ENCODE peak calls at places on chromosome 15, in nine cellular contexts. H is activated CD4-positive, alpha-beta T cell treated with anti-CD3 and anti-CD28 coated beads, Interleukin-2, amount 10 ng/mL, durations not matched to agents 7 days and 5 days; M is T-cell; I is GM10248; S is GOT3; N is NCI-H2029; E is activated T-cell treated with anti-CD3 and anti-CD28 coated beads for 1 hour; L is bronchial epithelial cell; K is GM19239. Q is an unnamed sample.

GRCh38 chr15:91866371-91866905 is 12.9 kb downstream of the SLCO3A1 start:
- DNase-seq in K (no peak), I (no peak), L (peak), N (no peak), E (no peak), S (no peak), M (no peak), H (no peak), Q (no peak)

GRCh38 chr15:68639926-68640600 is 61.3 kb downstream of the CORO2B start:
- DNase-seq in K (no peak), N (no peak), E (no peak), I (no peak), H (no peak), S (no peak), L (peak), M (no peak), Q (no peak)

GRCh38 chr15:67311751-67312150 is 57.2 kb downstream of the IQCH start:
- DNase-seq in N (no peak), L (no peak), K (no peak), I (no peak), M (no peak), H (no peak), S (no peak), E (no peak), Q (no peak)

GRCh38 chr15:62799919-62800318 is 242.6 kb upstream of the TPM1 start:
- DNase-seq in N (no peak), I (no peak), S (no peak), M (no peak), K (no peak), H (no peak), E (no peak), L (no peak), Q (no peak)

GRCh38 chr15:55868707-55869106 is 124.7 kb downstream of the NEDD4 start:
- DNase-seq in K (no peak), L (peak), N (no peak), I (no peak), M (no peak), H (no peak), S (no peak), E (no peak), Q (no peak)

GRCh38 chr15:31396881-31397560 is 70.4 kb downstream of the KLF13 start:
- DNase-seq in K (no peak), I (peak), M (no peak), L (peak), E (no peak), H (peak), N (peak), S (peak), Q (peak)

GRCh38 chr15:88629071-88629470 is 7.9 kb downstream of the AEN start:
- DNase-seq in N (no peak), K (no peak), H (no peak), M (no peak), I (no peak), E (no peak), L (no peak), S (no peak), Q (no peak)

GRCh38 chr15:40782609-40783227 is 12.9 kb downstream of the C15orf62 start:
- DNase-seq in M (peak), N (peak), E (peak), K (no peak), I (peak), L (peak), S (no peak), H (peak), Q (peak)

GRCh38 chr15:100580414-100580813 is 21.6 kb downstream of the LINS1 start:
- DNase-seq in L (no peak), H (no peak), S (no peak), I (no peak), E (no peak), N (no peak), M (no peak), K (no peak), Q (no peak)

GRCh38 chr15:59555696-59556095 is 55.9 kb upstream of the GCNT3 start:
- DNase-seq in K (no peak), H (no peak), S (no peak), I (no peak), M (no peak), N (no peak), E (no peak), L (peak), Q (no peak)

GRCh38 chr15:94229591-94230365 is 1.6 kb upstream of the MCTP2 start:
- DNase-seq in N (no peak), M (peak), H (peak), E (peak), K (peak), S (no peak), L (peak), I (peak), Q (peak)

GRCh38 chr15:25899870-25900269 is 36.7 kb upstream of the ATP10A start:
- DNase-seq in L (peak), N (no peak), K (no peak), H (no peak), I (no peak), M (no peak), E (no peak), S (no peak), Q (no peak)

GRCh38 chr15:92645051-92645631 is 10.4 kb downstream of the FAM174B start:
- DNase-seq in L (no peak), N (no peak), S (no peak), I (no peak), M (no peak), H (no peak), K (no peak), E (no peak), Q (no peak)

GRCh38 chr15:90481023-90481422 is 48.7 kb upstream of the CRTC3 start:
- DNase-seq in I (no peak), E (no peak), M (peak), N (no peak), H (peak), L (no peak), K (no peak), S (no peak), Q (peak)

GRCh38 chr15:96223939-96224338 is 106.6 kb upstream of the NR2F2 start:
- DNase-seq in S (no peak), L (no peak), I (no peak), K (no peak), E (no peak), H (no peak), N (no peak), M (no peak), Q (no peak)

GRCh38 chr15:64095795-64096485 is at the start of gene SNX1:
- DNase-seq in I (peak), H (peak), E (peak), K (peak), L (peak), M (peak), N (peak), S (peak), Q (peak)

GRCh38 chr15:98503970-98504369 is 144.4 kb upstream of the IGF1R start:
- DNase-seq in I (no peak), H (no peak), E (no peak), M (no peak), L (no peak), K (no peak), S (no peak), N (no peak), Q (no peak)

GRCh38 chr15:40787344-40787841 is 17.6 kb downstream of the C15orf62 start:
- DNase-seq in I (no peak), N (peak), K (no peak), S (no peak), H (peak), E (no peak), L (peak), M (peak), Q (peak)

GRCh38 chr15:31740203-31740602 is 290.1 kb upstream of the CHRNA7 start:
- DNase-seq in S (no peak), H (no peak), M (no peak), K (no peak), I (no peak), L (no peak), E (no peak), N (no peak), Q (no peak)

GRCh38 chr15:41495736-41496599 is 2.3 kb downstream of the ITPKA start:
- DNase-seq in N (no peak), M (peak), H (peak), E (no peak), K (no peak), I (no peak), L (no peak), S (no peak), Q (no peak)

GRCh38 chr15:31330836-31331235 is 4.2 kb downstream of the KLF13 start:
- DNase-seq in K (no peak), E (no peak), L (no peak), M (no peak), S (no peak), N (no peak), H (no peak), I (no peak), Q (no peak)

GRCh38 chr15:63191895-63192603 is 2.6 kb downstream of the RAB8B start:
- DNase-seq in M (peak), H (peak), E (no peak), N (no peak), K (no peak), S (no peak), L (no peak), I (peak), Q (peak)